ENCODE peak calls at places on chromosomes 6 and 20, in six cellular contexts. K, F, O, Q, M and Y are unnamed samples.

GRCh38 chr6:131731224-131731623 is 20.4 kb upstream of the CTAGE9 start:
- DNase-seq in Q (no peak), M (no peak), K (no peak), O (no peak), F (no peak), Y (no peak)

GRCh38 chr20:38201356-38201755 is 36.3 kb upstream of the TGM2 start:
- DNase-seq in M (peak), K (no peak), Q (no peak), F (no peak), O (no peak), Y (peak)

GRCh38 chr6:63634630-63635029 is 972 bp upstream of the PHF3 start:
- DNase-seq in K (no peak), Q (no peak), M (no peak), O (peak), F (no peak), Y (no peak)

GRCh38 chr6:19715166-19715558 is 122.0 kb upstream of the ID4 start:
- DNase-seq in Q (peak), M (no peak), K (no peak), O (peak), F (no peak), Y (no peak)

GRCh38 chr20:62047666-62048345 is 17.9 kb downstream of the TAF4 start:
- DNase-seq in O (no peak), M (peak), F (no peak), Q (no peak), K (no peak), Y (no peak)

GRCh38 chr6:116248577-116248976 is 5.3 kb downstream of the TSPYL4 start:
- DNase-seq in M (no peak), Q (no peak), O (no peak), K (no peak), F (no peak), Y (no peak)

GRCh38 chr6:134020968-134021367 is 31.5 kb downstream of the SLC2A12 start:
- DNase-seq in M (no peak), K (no peak), F (no peak), Q (no peak), O (no peak), Y (no peak)

GRCh38 chr20:24743641-24744040 is 205.4 kb upstream of the CST7 start:
- DNase-seq in Q (no peak), K (no peak), M (no peak), O (no peak), F (no peak), Y (no peak)

GRCh38 chr6:123747515-123747914 is 56.1 kb upstream of the NKAIN2 start:
- DNase-seq in Q (no peak), O (no peak), K (no peak), M (no peak), F (no peak), Y (no peak)

GRCh38 chr6:6003334-6004146 is 3.2 kb downstream of the NRN1 start:
- DNase-seq in O (peak), K (no peak), M (no peak), F (no peak), Q (peak), Y (peak)

GRCh38 chr6:33417127-33417902 is 592 bp downstream of the CUTA start:
- DNase-seq in F (no peak), O (peak), M (no peak), Q (no peak), K (peak), Y (peak)

GRCh38 chr6:90537723-90538407 is 49.0 kb downstream of the MAP3K7 start:
- DNase-seq in O (no peak), M (no peak), Q (no peak), F (no peak), K (peak), Y (peak)

GRCh38 chr6:134619789-134620188 is 301.9 kb upstream of the SGK1 start:
- DNase-seq in K (no peak), F (no peak), M (no peak), Q (peak), O (no peak), Y (peak)

GRCh38 chr6:147689398-147689797 is 180.9 kb downstream of the SAMD5 start:
- DNase-seq in O (no peak), Q (no peak), K (no peak), F (no peak), M (no peak), Y (no peak)

GRCh38 chr20:34824026-34824860 is 1.2 kb downstream of the NCOA6 start:
- DNase-seq in O (peak), M (peak), Q (peak), K (no peak), F (peak), Y (peak)

GRCh38 chr6:48141975-48142374 is 31.0 kb upstream of the PTCHD4 start:
- DNase-seq in F (no peak), K (no peak), Q (no peak), O (no peak), M (no peak), Y (no peak)

GRCh38 chr6:31920803-31921202 is 6.7 kb upstream of the C2 start:
- DNase-seq in K (no peak), F (no peak), O (no peak), M (no peak), Q (no peak), Y (peak)

GRCh38 chr20:35617397-35618031 is 1.9 kb downstream of the SPAG4 start:
- DNase-seq in M (peak), Q (peak), F (peak), K (no peak), O (peak), Y (peak)

GRCh38 chr6:89140347-89141159 is 5.3 kb upstream of the PM20D2 start:
- DNase-seq in M (no peak), Q (no peak), K (no peak), F (no peak), O (no peak), Y (no peak)

GRCh38 chr6:24524801-24525200 is 30.0 kb downstream of the ALDH5A1 start:
- DNase-seq in O (peak), M (no peak), F (peak), K (peak), Q (peak), Y (peak)

GRCh38 chr6:44036196-44036595 is 91.1 kb downstream of the MRPL14 start:
- DNase-seq in O (no peak), K (no peak), Q (no peak), F (no peak), M (peak), Y (no peak)

GRCh38 chr6:87183687-87184086 is 28.3 kb downstream of the ZNF292 start:
- DNase-seq in K (peak), Q (no peak), F (no peak), M (no peak), O (no peak), Y (no peak)

GRCh38 chr6:98695076-98695816 is 139.1 kb upstream of the POU3F2 start:
- DNase-seq in M (no peak), K (no peak), F (no peak), Q (no peak), O (no peak), Y (no peak)

GRCh38 chr6:84074988-84075781 is 41.6 kb downstream of the MRAP2 start:
- DNase-seq in O (peak), F (no peak), Q (peak), M (no peak), K (no peak), Y (no peak)

GRCh38 chr6:50936277-50936681 is 117.6 kb downstream of the TFAP2B start:
- DNase-seq in M (no peak), K (no peak), O (no peak), F (peak), Q (no peak), Y (no peak)

GRCh38 chr20:36130316-36130865 is 24.1 kb upstream of the EPB41L1 start:
- DNase-seq in M (no peak), Q (no peak), F (no peak), O (no peak), K (no peak), Y (peak)

GRCh38 chr6:137661601-137662000 is 167.4 kb upstream of the OLIG3 start:
- DNase-seq in O (peak), M (no peak), Q (peak), K (peak), F (no peak), Y (peak)

GRCh38 chr6:119627908-119628669 is 278.5 kb upstream of the MAN1A1 start:
- DNase-seq in Q (no peak), F (no peak), M (no peak), O (peak), K (no peak), Y (no peak)

GRCh38 chr6:28940859-28941680 is 17.3 kb upstream of the TRIM27 start:
- DNase-seq in M (no peak), Q (peak), K (no peak), F (peak), O (peak), Y (peak)

GRCh38 chr20:47805951-47806350 is 20.7 kb upstream of the SULF2 start:
- DNase-seq in F (no peak), Q (no peak), M (no peak), O (no peak), K (no peak), Y (no peak)

GRCh38 chr20:62845818-62846527 is 15.6 kb downstream of the TCFL5 start:
- DNase-seq in M (no peak), Q (peak), K (no peak), F (no peak), O (no peak), Y (no peak)

GRCh38 chr6:116595247-116595646 is 21.0 kb upstream of the RSPH4A start:
- DNase-seq in K (no peak), O (no peak), M (no peak), Q (no peak), F (no peak), Y (no peak)

GRCh38 chr6:89339565-89339964 is 13.0 kb downstream of the UBE2J1 start:
- DNase-seq in F (no peak), Q (no peak), M (no peak), O (no peak), K (no peak), Y (peak)

GRCh38 chr20:57627972-57628650 is 7.9 kb upstream of the ZBP1 start:
- DNase-seq in O (no peak), F (no peak), Q (no peak), K (peak), M (peak), Y (peak)

GRCh38 chr20:62980970-62981369 is 25.8 kb downstream of the BHLHE23 start:
- DNase-seq in K (no peak), M (no peak), F (peak), O (peak), Q (peak), Y (peak)